ENCODE peak calls at places on chromosomes 11 and 22, in nine cellular contexts. B is AG20443; R is GM04503; Z is T-helper 1 cell; V is GM12891; J is T-helper 2 cell; Q is stimulated activated CD4-positive, alpha-beta T cell treated with anti-CD3 and anti-CD28 coated beads, Interleukin-2, amount 100 ng/mL, for 48 hours; A is nucleus accumbens; K is neural crest cell. H is an unnamed sample.

GRCh38 chr22:19357270-19358105 is 66.0 kb upstream of the CLTCL1 start:
- DNase-seq in B (peak), R (peak), Z (no peak), V (no peak), J (no peak), Q (no peak), A (no peak), K (no peak), H (no peak)

GRCh38 chr11:75663808-75664207 is 5.0 kb downstream of the MAP6 start:
- DNase-seq in B (no peak), R (no peak), Z (no peak), V (no peak), J (no peak), Q (no peak), A (no peak), K (no peak), H (no peak)

GRCh38 chr11:27475622-27476021 is 3.0 kb upstream of the LGR4 start:
- DNase-seq in B (no peak), R (no peak), Z (no peak), V (no peak), J (no peak), Q (no peak), A (no peak), K (no peak), H (no peak)

GRCh38 chr22:26956346-26956745 is 299.0 kb downstream of the MIAT start:
- DNase-seq in B (no peak), R (no peak), Z (no peak), V (no peak), J (no peak), Q (no peak), A (no peak), K (no peak), H (no peak)

GRCh38 chr22:17753401-17753989 is 20.8 kb downstream of the BID start:
- DNase-seq in B (peak), R (no peak), Z (no peak), V (no peak), J (no peak), Q (no peak), A (no peak), K (no peak), H (no peak)

GRCh38 chr22:39997939-39998726 is 3.4 kb downstream of the FAM83F start:
- DNase-seq in B (no peak), R (no peak), Z (no peak), V (no peak), J (no peak), Q (no peak), A (no peak), K (no peak), H (no peak)

GRCh38 chr22:44821741-44822425 is 69.5 kb downstream of the ARHGAP8 start:
- DNase-seq in B (no peak), R (no peak), Z (no peak), V (no peak), J (no peak), Q (no peak), A (no peak), K (no peak), H (no peak)

GRCh38 chr11:61888043-61888442 is 3.3 kb downstream of the FADS3 start:
- DNase-seq in B (peak), R (peak), Z (no peak), V (no peak), J (no peak), Q (no peak), A (no peak), K (no peak), H (no peak)

GRCh38 chr11:93775289-93775688 is 8.8 kb upstream of the MED17 start:
- DNase-seq in B (no peak), R (no peak), Z (no peak), V (no peak), J (peak), Q (peak), A (no peak), K (peak), H (no peak)

GRCh38 chr11:2257023-2257700 is 13.2 kb downstream of the ASCL2 start:
- DNase-seq in B (peak), R (no peak), Z (no peak), V (no peak), J (no peak), Q (no peak), A (no peak), K (no peak), H (no peak)

GRCh38 chr11:44818110-44818509 is 91.3 kb downstream of the TSPAN18 start:
- DNase-seq in B (no peak), R (no peak), Z (no peak), V (no peak), J (no peak), Q (no peak), A (no peak), K (no peak), H (no peak)

GRCh38 chr11:2901854-2902783 is 16.5 kb upstream of the CDKN1C start:
- DNase-seq in B (peak), R (peak), Z (peak), V (peak), J (peak), Q (peak), A (peak), K (peak), H (peak)

GRCh38 chr22:17974087-17974486 is 50.3 kb downstream of the MICAL3 start:
- DNase-seq in B (no peak), R (no peak), Z (no peak), V (no peak), J (no peak), Q (no peak), A (no peak), K (no peak), H (no peak)

GRCh38 chr22:50506611-50507420 is 686 bp downstream of the LMF2 start:
- DNase-seq in B (peak), R (no peak), Z (no peak), V (no peak), J (no peak), Q (no peak), A (no peak), K (no peak), H (no peak)

GRCh38 chr11:66869471-66869870 is 12.6 kb downstream of the LRFN4 start:
- DNase-seq in B (no peak), R (no peak), Z (no peak), V (no peak), J (no peak), Q (no peak), A (no peak), K (no peak), H (no peak)

GRCh38 chr11:48012051-48012391 is 31.7 kb downstream of the PTPRJ start:
- DNase-seq in B (no peak), R (no peak), Z (peak), V (no peak), J (peak), Q (no peak), A (no peak), K (no peak), H (no peak)

GRCh38 chr11:28539239-28540025 is 431.2 kb downstream of the METTL15 start:
- DNase-seq in B (no peak), R (no peak), Z (no peak), V (no peak), J (no peak), Q (no peak), A (no peak), K (no peak), H (no peak)

GRCh38 chr11:1919428-1920127 is at the start of gene TNNT3:
- DNase-seq in B (peak), R (no peak), Z (no peak), V (peak), J (no peak), Q (no peak), A (no peak), K (no peak), H (no peak)

GRCh38 chr11:20093775-20094174 is 66.5 kb downstream of the DBX1 start:
- DNase-seq in B (no peak), R (no peak), Z (no peak), V (no peak), J (no peak), Q (no peak), A (no peak), K (no peak), H (no peak)

GRCh38 chr11:1119282-1120146 is 38.2 kb upstream of the MUC5AC start:
- DNase-seq in B (no peak), R (no peak), Z (no peak), V (peak), J (no peak), Q (no peak), A (no peak), K (no peak), H (no peak)